ENCODE peak calls at places on chromosomes 13 and 19, in nine cellular contexts. H is omental fat pad, Y is Caco-2, K is NCI-H2081, O is iPS DF 6.9, S is left cardiac atrium, N is epithelial cell of esophagus, E is amygdala, A is neural crest cell. T is an unnamed sample.
A peak's percentile ranks its signal among the peaks of the same experiment; 100 is the strongest.

GRCh38 chr13:76886292-76887061 is at the start of gene KCTD12:
- DNase-seq in N (peak; percentile 79), O (no peak), A (peak; percentile 66), E (peak; percentile 58), S (peak; percentile 94), H (peak; percentile 44), K (peak; percentile 59), Y (peak; percentile 82), T (peak; percentile 93)

GRCh38 chr13:99366075-99366987 is 59.1 kb upstream of the GPR183 start:
- DNase-seq in S (no peak), O (no peak), E (no peak), A (no peak), K (no peak), Y (no peak), N (no peak), H (no peak), T (no peak)

GRCh38 chr19:49468199-49468598 is 5.8 kb upstream of the FLT3LG start:
- DNase-seq in N (peak; percentile 84), Y (no peak), E (no peak), K (no peak), A (no peak), S (no peak), H (no peak), O (no peak), T (no peak)

GRCh38 chr13:51541037-51541436 is 43.2 kb upstream of the WDFY2 start:
- DNase-seq in E (no peak), A (no peak), O (no peak), Y (no peak), K (no peak), N (no peak), H (no peak), S (no peak), T (no peak)

GRCh38 chr13:80177327-80177726 is 163.6 kb downstream of the SPRY2 start:
- DNase-seq in E (no peak), K (no peak), N (peak; percentile 70), O (no peak), S (no peak), Y (no peak), H (no peak), A (no peak), T (no peak)

GRCh38 chr13:75480691-75481175 is 1.2 kb downstream of the TBC1D4 start:
- DNase-seq in Y (peak; percentile 88), A (peak; percentile 39), H (no peak), O (peak; percentile 52), S (peak; percentile 56), N (peak; percentile 94), E (no peak), K (peak; percentile 49), T (peak; percentile 44)

GRCh38 chr13:73465629-73465974 is 406.8 kb downstream of the KLF5 start:
- DNase-seq in E (no peak), O (no peak), K (peak; percentile 11), N (peak; percentile 97), S (no peak), Y (no peak), A (no peak), H (no peak), T (no peak)

GRCh38 chr13:85806553-85807175 is 7.4 kb upstream of the SLITRK6 start:
- DNase-seq in N (peak; percentile 72), S (no peak), E (no peak), A (no peak), O (peak; percentile 7), Y (peak; percentile 59), H (no peak), K (peak; percentile 75), T (no peak)

GRCh38 chr19:40576181-40576584 is 490 bp upstream of the SHKBP1 start:
- DNase-seq in S (no peak), Y (no peak), H (no peak), E (no peak), O (no peak), K (no peak), A (no peak), N (no peak), T (no peak)

GRCh38 chr19:8641908-8642547 is 11.6 kb downstream of the NFILZ start:
- DNase-seq in N (peak; percentile 39), K (no peak), H (no peak), Y (peak; percentile 15), E (no peak), A (peak; percentile 15), O (peak; percentile 39), S (no peak), T (no peak)

GRCh38 chr13:91401916-91402315 is 3.5 kb downstream of the GPC5 start:
- DNase-seq in K (no peak), N (no peak), H (no peak), Y (no peak), E (no peak), S (no peak), O (no peak), A (no peak), T (no peak)

GRCh38 chr19:11598103-11598483 is 810 bp downstream of the ZNF627 start:
- DNase-seq in K (no peak), A (no peak), H (no peak), Y (no peak), N (no peak), S (no peak), O (no peak), E (no peak), T (no peak)

GRCh38 chr19:14031719-14032480 is at the start of gene IL27RA:
- DNase-seq in Y (peak; percentile 67), N (peak; percentile 51), E (peak; percentile 20), A (peak; percentile 48), K (peak; percentile 67), H (no peak), O (no peak), S (peak; percentile 71), T (peak; percentile 76)

GRCh38 chr19:10421981-10422461 is 1.7 kb downstream of the PDE4A start:
- DNase-seq in N (no peak), E (no peak), A (no peak), O (no peak), H (no peak), S (no peak), Y (no peak), K (no peak), T (no peak)

GRCh38 chr13:73417012-73417615 is 358.3 kb downstream of the KLF5 start:
- DNase-seq in E (no peak), H (no peak), O (no peak), S (no peak), Y (peak; percentile 55), K (no peak), N (peak; percentile 63), A (no peak), T (no peak)

GRCh38 chr13:81017525-81018152 is 676.7 kb upstream of the SPRY2 start:
- DNase-seq in S (no peak), O (no peak), Y (peak; percentile 30), H (no peak), A (no peak), E (no peak), N (peak; percentile 64), K (peak; percentile 58), T (no peak)

T was measured in left ventricle myocardium inferior.